ENCODE peak calls at places on chromosomes 3 and 15, in five cellular contexts. G is astrocyte of the cerebellum, O is mesothelial cell of epicardium, Z is HepG2, T is brain microvascular endothelial cell. K is an unnamed sample.

GRCh38 chr3:48187579-48188265 is 495 bp downstream of the CDC25A start:
- DNase-seq in G (no peak), O (peak), Z (no peak), T (no peak), K (peak)

GRCh38 chr3:181210275-181210674 is 220.7 kb upstream of the DNAJC19 start:
- DNase-seq in G (peak), O (no peak), Z (peak), T (peak), K (no peak)

GRCh38 chr3:169841171-169841570 is 28.5 kb upstream of the LRRC34 start:
- DNase-seq in G (no peak), O (no peak), Z (no peak), T (no peak), K (no peak)

GRCh38 chr15:72199721-72200212 is 2.2 kb upstream of the GRAMD2A start:
- DNase-seq in G (peak), O (peak), Z (peak), T (peak), K (peak)

GRCh38 chr3:122415762-122416654 is at the start of gene WDR5B:
- DNase-seq in G (peak), O (peak), Z (peak), T (peak), K (peak)

GRCh38 chr3:166114448-166114847 is 277.2 kb upstream of the BCHE start:
- DNase-seq in G (no peak), O (no peak), Z (no peak), T (no peak), K (no peak)

GRCh38 chr3:151538706-151539403 is 78.0 kb upstream of the IGSF10 start:
- DNase-seq in G (no peak), O (no peak), Z (no peak), T (peak), K (no peak)

GRCh38 chr3:39641210-39641718 is 168.1 kb upstream of the MYRIP start:
- DNase-seq in G (no peak), O (no peak), Z (no peak), T (no peak), K (no peak)

GRCh38 chr3:72444642-72445223 is 403.5 kb downstream of the SHQ1 start:
- DNase-seq in G (no peak), O (no peak), Z (no peak), T (no peak), K (no peak)

GRCh38 chr3:181699171-181699903 is 12.4 kb upstream of the SOX2 start:
- DNase-seq in G (no peak), O (no peak), Z (no peak), T (no peak), K (no peak)

DNA sequence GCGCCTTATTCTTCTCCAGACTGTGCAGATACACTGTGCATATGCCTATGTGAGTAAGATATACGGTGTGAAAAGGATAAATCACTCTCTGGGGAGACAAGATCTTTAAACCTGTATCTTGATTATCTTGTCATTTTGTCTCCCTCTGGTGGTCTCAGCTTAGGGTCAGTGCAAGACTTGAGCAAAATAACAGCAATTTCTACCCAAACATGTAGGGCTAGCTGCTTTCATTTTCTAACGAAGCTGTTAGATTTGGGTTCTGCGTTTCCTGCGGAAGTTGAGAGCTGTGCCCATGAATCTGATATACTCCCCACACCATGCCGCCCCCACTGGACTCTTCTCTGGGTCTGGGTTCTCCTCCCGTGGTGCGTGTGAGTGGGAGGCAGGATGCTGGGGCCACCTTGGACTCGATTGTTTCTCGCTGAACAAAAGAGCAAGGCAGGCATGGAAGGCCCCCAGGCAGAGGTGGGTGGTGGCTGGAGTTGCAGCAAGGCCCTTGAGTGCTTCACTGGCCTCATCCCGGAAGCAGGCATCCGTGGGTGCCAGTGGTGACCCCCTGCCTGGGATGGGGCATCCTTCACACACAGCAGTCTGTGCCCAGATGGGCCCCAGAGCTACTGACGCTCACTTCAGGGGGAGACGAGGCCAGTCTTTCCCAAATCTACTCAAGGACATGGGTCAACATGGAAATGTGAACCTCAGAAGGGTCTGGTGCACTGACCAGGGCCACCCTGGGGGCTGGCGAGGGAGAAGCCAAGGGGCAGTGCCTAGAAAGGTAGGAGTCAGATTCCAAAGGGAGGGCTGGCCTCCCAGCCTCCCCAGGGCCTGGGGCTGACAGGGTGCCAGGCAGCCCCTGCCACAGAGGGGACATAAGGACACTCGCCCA is 179.6 kb downstream of the NSMCE3 start:
- DNase-seq in G (peak), O (no peak), Z (no peak), T (no peak), K (no peak)
- TF ChIP-seq CTCF in G (peak), O (no peak), Z (peak), T (peak), K (no peak)

DNA sequence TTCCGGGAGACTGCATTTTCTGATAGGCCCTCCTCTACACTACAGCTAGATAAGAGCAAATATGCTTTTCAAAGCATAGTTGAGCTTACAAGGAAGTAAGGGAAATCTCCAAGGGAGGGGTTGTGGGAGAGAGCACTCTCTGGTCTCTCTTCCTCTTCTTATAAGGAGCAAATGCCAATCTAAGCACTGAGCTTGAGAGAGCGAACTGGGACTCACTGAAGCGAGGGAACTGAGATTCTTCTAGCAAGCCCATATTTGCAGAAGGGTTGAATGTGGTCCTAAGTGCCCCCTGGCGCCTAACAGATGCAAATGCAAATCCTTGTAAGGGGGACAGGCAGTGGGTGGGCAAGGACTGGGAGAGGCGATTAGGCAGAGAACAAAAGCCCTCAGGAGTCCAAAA is 164.8 kb downstream of the ERC2 start:
- DNase-seq in G (peak), O (peak), Z (peak), T (peak), K (peak)
- TF ChIP-seq CTCF in G (peak), O (no peak), Z (peak), T (peak), K (peak)

GRCh38 chr15:47186071-47186470 is 531.2 kb upstream of the SEMA6D start:
- DNase-seq in G (no peak), O (no peak), Z (no peak), T (no peak), K (no peak)
- TF ChIP-seq CTCF in G (no peak), O (no peak), Z (no peak), T (no peak), K (no peak)

DNA sequence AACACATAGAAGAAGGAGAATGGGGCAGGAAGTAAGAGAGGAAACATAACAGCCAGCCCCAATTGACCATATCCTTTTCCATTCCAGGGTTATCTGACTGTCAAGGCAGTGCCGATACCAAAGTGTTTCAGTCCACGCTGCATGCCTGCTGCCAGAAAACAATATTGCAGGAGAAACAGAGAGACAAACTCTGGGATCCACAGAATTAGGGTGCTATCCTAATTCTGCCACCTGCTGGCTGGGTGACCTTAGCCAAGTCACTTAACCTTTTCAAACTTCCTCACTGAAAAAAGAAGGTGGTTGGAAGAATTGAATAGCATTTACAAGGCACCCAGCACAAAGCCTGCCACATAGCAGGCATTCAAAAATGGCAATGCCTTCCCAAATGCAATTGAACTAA is 32.0 kb downstream of the GLB1 start:
- DNase-seq in G (no peak), O (no peak), Z (peak), T (no peak), K (no peak)
- TF ChIP-seq CTCF in G (no peak), O (no peak), Z (peak), T (no peak), K (no peak)

GRCh38 chr3:126111566-126112475 is 27.9 kb upstream of the SLC41A3 start:
- DNase-seq in G (no peak), O (peak), Z (no peak), T (no peak), K (no peak)

GRCh38 chr3:126114406-126115386 is 30.8 kb upstream of the SLC41A3 start:
- DNase-seq in G (no peak), O (no peak), Z (no peak), T (no peak), K (no peak)

GRCh38 chr3:126112531-126113237 is 28.8 kb upstream of the SLC41A3 start:
- DNase-seq in G (no peak), O (peak), Z (no peak), T (no peak), K (no peak)

GRCh38 chr3:126113238-126113555 is 29.3 kb upstream of the SLC41A3 start:
- DNase-seq in G (no peak), O (no peak), Z (no peak), T (no peak), K (no peak)

GRCh38 chr3:126113733-126114132 is 29.8 kb upstream of the SLC41A3 start:
- DNase-seq in G (no peak), O (no peak), Z (no peak), T (no peak), K (peak)
- TF ChIP-seq CTCF in G (peak), O (peak), Z (peak), T (peak), K (peak)

GRCh38 chr15:51935466-51936118 is 36.0 kb downstream of the LEO1 start:
- DNase-seq in G (no peak), O (no peak), Z (no peak), T (no peak), K (no peak)

GRCh38 chr15:51938286-51938685 is 33.3 kb downstream of the LEO1 start:
- DNase-seq in G (no peak), O (no peak), Z (no peak), T (no peak), K (no peak)

GRCh38 chr15:51931638-51932037 is 39.9 kb downstream of the LEO1 start:
- DNase-seq in G (no peak), O (no peak), Z (no peak), T (no peak), K (no peak)

GRCh38 chr15:51939216-51939615 is 32.4 kb downstream of the LEO1 start:
- DNase-seq in G (no peak), O (no peak), Z (no peak), T (no peak), K (no peak)

GRCh38 chr15:51936119-51936478 is 35.5 kb downstream of the LEO1 start:
- DNase-seq in G (no peak), O (no peak), Z (no peak), T (no peak), K (no peak)
- TF ChIP-seq CTCF in G (peak), O (no peak), Z (peak), T (no peak), K (no peak)

DNA sequence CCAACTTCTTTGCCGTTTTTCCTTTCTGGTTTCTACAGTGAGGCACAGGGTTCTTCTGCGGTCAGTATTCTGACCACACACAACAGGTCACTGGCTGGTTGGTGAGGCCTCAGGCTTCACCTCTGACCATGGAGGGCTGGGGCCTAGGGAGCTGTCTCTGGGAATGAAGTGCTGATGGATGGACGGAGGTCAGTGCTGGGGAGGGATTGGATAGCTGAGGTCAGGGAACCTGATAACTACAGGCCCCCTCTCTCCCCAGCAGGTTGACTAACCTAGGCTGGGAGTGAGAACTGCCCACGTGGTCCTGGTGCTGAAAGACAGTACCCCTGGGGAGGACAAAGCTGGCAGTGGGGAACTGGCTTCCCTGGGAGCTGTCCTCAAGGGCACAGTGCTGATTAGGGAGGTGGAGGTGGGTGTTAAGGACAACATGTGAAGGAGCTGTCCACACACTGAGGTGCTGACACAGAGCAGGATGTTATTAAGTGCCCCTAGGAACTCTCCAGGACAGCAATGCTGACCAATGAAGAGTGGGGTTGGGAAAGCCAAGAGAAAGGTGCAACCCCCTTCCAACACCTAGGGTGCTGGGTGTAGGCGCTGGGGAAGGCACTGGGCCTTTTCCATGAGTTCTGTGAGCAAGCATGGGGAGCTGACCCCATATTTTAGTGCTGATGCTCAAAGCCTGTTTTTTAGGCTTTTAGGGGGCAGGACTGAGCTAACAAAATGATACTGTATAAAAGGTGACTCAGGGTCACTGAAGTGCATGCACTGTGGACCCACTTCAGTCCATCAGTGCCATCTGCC is 45.2 kb downstream of the ATP2B2 start:
- DNase-seq in G (peak), O (peak), Z (peak), T (peak), K (no peak)
- TF ChIP-seq CTCF in G (no peak), O (no peak), Z (no peak), T (no peak), K (no peak)

K was measured in glutamatergic neuron.